ENCODE peak calls at places on chromosomes 5 and 9, in six cellular contexts. P, W, X, Z, K and F are unnamed samples.

GRCh38 chr5:551406-551805 is 27.2 kb upstream of the SLC9A3 start:
- DNase-seq in X (no peak), W (no peak), P (no peak), K (no peak), Z (no peak), F (no peak)

GRCh38 chr9:89593776-89594427 is 10.9 kb upstream of the GADD45G start:
- DNase-seq in W (peak; percentile 36), Z (peak; percentile 67), P (no peak), K (peak; percentile 48), X (peak; percentile 46), F (no peak)

GRCh38 chr5:181243020-181243520 is 636 bp downstream of the RACK1 start:
- DNase-seq in W (no peak), Z (peak; percentile 43), X (no peak), K (no peak), P (no peak), F (no peak)

GRCh38 chr9:114392749-114393112 is 4.9 kb upstream of the AKNA start:
- DNase-seq in X (no peak), W (no peak), Z (peak; percentile 64), P (no peak), K (no peak), F (no peak)

GRCh38 chr5:137622850-137623249 is 113.0 kb downstream of the KLHL3 start:
- DNase-seq in W (peak; percentile 80), K (peak; percentile 43), X (no peak), Z (no peak), P (no peak), F (peak; percentile 84)

GRCh38 chr9:92986175-92987110 is 39.1 kb downstream of the FGD3 start:
- DNase-seq in X (no peak), Z (peak; percentile 48), P (no peak), W (no peak), K (peak; percentile 13), F (no peak)

GRCh38 chr5:132237670-132238069 is 10.0 kb upstream of the P4HA2 start:
- DNase-seq in P (no peak), K (no peak), W (no peak), X (no peak), Z (no peak), F (no peak)

GRCh38 chr9:113349434-113350337 is at the start of gene BSPRY:
- DNase-seq in Z (peak; percentile 25), K (no peak), W (no peak), X (no peak), P (no peak), F (no peak)

GRCh38 chr9:31700252-31701045 is 684.0 kb upstream of the ACO1 start:
- DNase-seq in P (no peak), X (no peak), W (no peak), Z (no peak), K (no peak), F (no peak)

GRCh38 chr9:93958875-93959682 is 3.9 kb upstream of the BARX1 start:
- DNase-seq in X (no peak), P (no peak), Z (no peak), W (no peak), K (peak; percentile 64), F (no peak)

GRCh38 chr5:33827335-33827734 is 64.5 kb downstream of the ADAMTS12 start:
- DNase-seq in W (no peak), K (no peak), X (no peak), P (no peak), Z (no peak), F (no peak)

GRCh38 chr5:179912951-179913350 is 5.3 kb upstream of the TBC1D9B start:
- DNase-seq in W (no peak), P (no peak), Z (no peak), K (no peak), X (no peak), F (no peak)

GRCh38 chr9:88243736-88244135 is 105.5 kb upstream of the SPATA31C2 start:
- DNase-seq in X (no peak), Z (no peak), P (no peak), K (no peak), W (no peak), F (no peak)

DNA sequence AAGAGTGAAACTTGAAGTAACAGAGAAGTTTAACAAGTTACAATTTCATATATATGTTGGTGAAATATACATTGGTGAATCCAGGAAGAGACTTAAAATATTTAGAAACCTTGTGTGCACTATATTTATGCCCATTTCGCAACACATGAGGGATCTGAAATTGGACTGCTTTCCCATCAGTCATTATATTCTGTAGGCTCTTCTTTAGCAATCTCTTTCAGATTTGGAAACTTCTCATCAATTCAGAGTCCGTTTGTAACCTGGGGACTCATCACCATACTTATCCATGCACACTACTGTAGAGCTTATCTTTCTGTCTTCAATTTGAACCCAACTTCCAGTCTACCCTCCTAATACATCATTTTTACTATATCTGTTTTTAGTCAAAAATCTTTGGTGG is 2.2 kb downstream of the ITGA1 start:
- DNase-seq in K (no peak), P (no peak), X (no peak), W (no peak), Z (no peak), F (no peak)
- H3K27ac ChIP-seq in K (no peak overlapping the region), P (no peak overlapping the region), X (no peak overlapping the region), W (peak overlapping the region; percentile 91), Z (no peak overlapping the region), F (no peak overlapping the region)

GRCh38 chr5:68550031-68550430 is 334.5 kb downstream of the PIK3R1 start:
- DNase-seq in Z (no peak), W (no peak), K (no peak), X (no peak), P (no peak), F (no peak)

GRCh38 chr5:68545636-68546325 is 330.2 kb downstream of the PIK3R1 start:
- DNase-seq in Z (no peak), W (no peak), P (no peak), X (no peak), K (no peak), F (no peak)

GRCh38 chr5:68548959-68549676 is 333.6 kb downstream of the PIK3R1 start:
- DNase-seq in X (no peak), W (no peak), Z (no peak), P (peak; percentile 76), K (peak; percentile 57), F (no peak)

GRCh38 chr5:68547049-68547448 is 331.5 kb downstream of the PIK3R1 start:
- DNase-seq in W (no peak), P (no peak), X (no peak), K (no peak), Z (no peak), F (no peak)

GRCh38 chr5:68547621-68548020 is 332.1 kb downstream of the PIK3R1 start:
- DNase-seq in Z (no peak), P (no peak), X (no peak), K (no peak), W (no peak), F (no peak)
- H3K27ac ChIP-seq in Z (no peak overlapping the region), P (no peak overlapping the region), X (no peak overlapping the region), K (no peak overlapping the region), W (no peak overlapping the region), F (no peak overlapping the region)

DNA sequence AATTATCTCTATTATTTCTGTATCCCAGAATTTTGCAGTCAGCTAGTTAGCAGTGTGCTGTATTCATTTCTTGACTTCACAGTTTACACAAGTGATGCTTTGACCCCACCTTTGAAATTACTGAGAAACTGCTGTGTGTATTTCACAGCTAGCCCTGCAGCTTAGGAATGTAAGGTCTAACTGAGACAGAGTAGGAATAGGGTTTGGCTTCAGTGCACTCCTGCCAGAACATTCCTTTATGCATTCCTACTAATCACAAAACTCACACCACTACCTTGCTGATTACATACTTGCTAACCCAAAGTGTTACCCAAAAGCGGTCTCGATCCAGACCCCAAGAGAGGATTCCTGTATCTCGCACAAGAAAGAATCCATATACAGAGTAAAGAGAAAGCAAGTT is 551.8 kb downstream of the CDH9 start:
- DNase-seq in Z (no peak), K (no peak), X (no peak), P (no peak), W (no peak), F (no peak)
- H3K27ac ChIP-seq in Z (no peak overlapping the region), K (no peak overlapping the region), X (no peak overlapping the region), P (no peak overlapping the region), W (no peak overlapping the region), F (no peak overlapping the region)

DNA sequence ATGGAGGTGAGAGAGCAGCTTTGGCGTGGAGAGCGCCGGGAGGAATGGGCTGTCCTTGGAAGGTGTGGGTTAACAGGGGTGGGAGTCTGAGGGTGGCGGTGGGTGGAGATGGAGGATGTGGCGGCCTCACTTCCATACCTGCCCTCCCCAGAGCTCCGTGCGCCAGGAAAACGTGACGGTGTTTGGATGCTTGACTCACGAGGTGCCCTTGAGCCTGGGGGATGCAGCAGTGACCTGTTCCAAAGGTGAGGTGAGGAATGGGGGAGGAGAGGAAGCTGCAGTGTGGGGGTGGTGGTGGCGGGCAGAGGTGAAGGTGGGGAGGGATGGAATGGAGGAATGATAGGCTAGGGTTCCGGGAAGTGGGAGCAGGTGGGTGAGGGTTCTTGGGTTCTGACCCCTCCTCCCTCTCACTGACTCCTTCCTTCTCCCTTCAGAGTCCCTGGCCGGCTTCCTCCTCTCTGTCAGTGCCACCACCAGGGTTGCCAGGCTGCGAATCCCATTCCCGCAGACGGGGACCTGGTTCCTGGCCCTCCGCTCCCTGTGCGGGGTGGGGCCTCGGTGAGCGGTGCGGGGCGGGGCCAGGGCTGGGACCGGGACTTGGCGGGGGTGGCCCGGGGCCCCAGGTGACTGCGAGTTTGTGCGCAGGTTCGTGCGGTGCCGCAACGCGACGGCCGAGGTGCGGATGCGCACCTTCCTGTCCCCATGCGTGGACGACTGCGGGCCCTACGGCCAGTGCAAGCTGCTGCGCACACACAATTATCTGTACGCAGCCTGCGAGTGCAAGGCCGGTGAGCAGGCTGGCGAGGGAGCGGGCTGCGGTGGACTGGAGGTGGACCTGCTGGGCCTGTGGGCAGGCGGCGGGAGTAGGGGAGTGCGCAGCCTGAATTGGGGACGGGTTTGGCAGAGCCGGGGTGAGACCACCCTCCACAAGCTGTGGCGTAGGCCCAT is 17.1 kb downstream of the TMEM8B start:
- DNase-seq in X (no peak), P (no peak), Z (no peak), K (no peak), W (no peak), F (no peak)
- H3K27ac ChIP-seq in X (no peak overlapping the region), P (no peak overlapping the region), Z (no peak overlapping the region), K (no peak overlapping the region), W (no peak overlapping the region), F (no peak overlapping the region)